ENCODE peak calls at places on chromosomes 13 and 19, in four cellular contexts. One of them, this sample, is unnamed.

GRCh38 chr13:57286511-57287098 is 119.6 kb downstream of the PRR20E start:
- DNase-seq in GM12878: no peak
- DNase-seq in HEK293T: no peak
- DNase-seq in HepG2: no peak
- DNase-seq in this sample: no peak

GRCh38 chr13:53254495-53254894 is 225.9 kb downstream of the OLFM4 start:
- DNase-seq in HEK293T: no peak
- DNase-seq in GM12878: no peak
- DNase-seq in HepG2: no peak
- DNase-seq in this sample: peak; percentile 3

GRCh38 chr13:29923554-29924481 is 73.4 kb upstream of the UBL3 start:
- DNase-seq in HEK293T: peak; percentile 81
- DNase-seq in HepG2: peak; percentile 99
- DNase-seq in GM12878: no peak
- DNase-seq in this sample: peak; percentile 68

GRCh38 chr13:97367427-97367826 is 66.5 kb upstream of the RAP2A start:
- DNase-seq in HEK293T: no peak
- DNase-seq in HepG2: no peak
- DNase-seq in GM12878: no peak
- DNase-seq in this sample: no peak

GRCh38 chr13:106095406-106095805 is 440.1 kb downstream of the EFNB2 start:
- DNase-seq in HepG2: no peak
- DNase-seq in GM12878: no peak
- DNase-seq in HEK293T: no peak
- DNase-seq in this sample: no peak

GRCh38 chr13:69857188-69857821 is 250.3 kb upstream of the ATXN8OS start:
- DNase-seq in HEK293T: peak; percentile 55
- DNase-seq in GM12878: peak; percentile 19
- DNase-seq in HepG2: peak; percentile 52
- DNase-seq in this sample: peak; percentile 15

GRCh38 chr13:113794764-113795173 is 35.7 kb downstream of the TMEM255B start:
- DNase-seq in HepG2: no peak
- DNase-seq in HEK293T: no peak
- DNase-seq in GM12878: no peak
- DNase-seq in this sample: no peak

GRCh38 chr13:35769812-35770211 is 293.3 kb upstream of the MAB21L1 start:
- DNase-seq in GM12878: no peak
- DNase-seq in HEK293T: no peak
- DNase-seq in HepG2: no peak
- DNase-seq in this sample: no peak

GRCh38 chr19:3844596-3844995 is 24.2 kb downstream of the ZFR2 start:
- DNase-seq in HepG2: no peak
- DNase-seq in HEK293T: no peak
- DNase-seq in GM12878: no peak
- DNase-seq in this sample: no peak

GRCh38 chr13:22874839-22875238 is 305.9 kb upstream of the SGCG start:
- DNase-seq in GM12878: no peak
- DNase-seq in HepG2: no peak
- DNase-seq in HEK293T: no peak
- DNase-seq in this sample: no peak

GRCh38 chr19:45762870-45763631 is 6.0 kb downstream of the SIX5 start:
- DNase-seq in HepG2: no peak
- DNase-seq in GM12878: no peak
- DNase-seq in HEK293T: no peak
- DNase-seq in this sample: no peak

GRCh38 chr19:13044160-13044853 is 49.0 kb downstream of the NFIX start:
- DNase-seq in HEK293T: no peak
- DNase-seq in HepG2: no peak
- DNase-seq in GM12878: no peak
- DNase-seq in this sample: no peak

GRCh38 chr19:54254195-54254906 is 2.7 kb downstream of the LILRB5 start:
- DNase-seq in GM12878: no peak
- DNase-seq in HepG2: no peak
- DNase-seq in HEK293T: no peak
- DNase-seq in this sample: no peak

GRCh38 chr19:14177496-14178074 is 28.4 kb downstream of the ADGRL1 start:
- DNase-seq in HepG2: no peak
- DNase-seq in HEK293T: no peak
- DNase-seq in GM12878: no peak
- DNase-seq in this sample: no peak

GRCh38 chr19:1177322-1178114 is 3.5 kb upstream of the SBNO2 start:
- DNase-seq in GM12878: no peak
- DNase-seq in HepG2: no peak
- DNase-seq in HEK293T: no peak
- DNase-seq in this sample: no peak

GRCh38 chr19:16342002-16342715 is 17.5 kb downstream of the KLF2 start:
- DNase-seq in HEK293T: no peak
- DNase-seq in HepG2: no peak
- DNase-seq in GM12878: peak; percentile 76
- DNase-seq in this sample: no peak

GRCh38 chr19:46585539-46585938 is 15.6 kb upstream of the CALM3 start:
- DNase-seq in HepG2: no peak
- DNase-seq in GM12878: no peak
- DNase-seq in HEK293T: no peak
- DNase-seq in this sample: no peak

GRCh38 chr19:1756705-1757445 is 3.6 kb downstream of the ONECUT3 start:
- DNase-seq in HEK293T: no peak
- DNase-seq in GM12878: no peak
- DNase-seq in HepG2: no peak
- DNase-seq in this sample: no peak

GRCh38 chr13:22107549-22107948 is 436.7 kb downstream of the FGF9 start:
- DNase-seq in HepG2: peak; percentile 32
- DNase-seq in GM12878: no peak
- DNase-seq in HEK293T: no peak
- DNase-seq in this sample: no peak

GRCh38 chr13:23567792-23568480 is 2.3 kb upstream of the TNFRSF19 start:
- DNase-seq in HEK293T: no peak
- DNase-seq in HepG2: peak; percentile 77
- DNase-seq in GM12878: no peak
- DNase-seq in this sample: no peak

GRCh38 chr19:55340144-55340783 is 588 bp downstream of the KMT5C start:
- DNase-seq in HEK293T: no peak
- DNase-seq in HepG2: no peak
- DNase-seq in GM12878: no peak
- DNase-seq in this sample: peak; percentile 69

GRCh38 chr19:54309811-54310210 is 3.2 kb downstream of the LILRA5 start:
- DNase-seq in HEK293T: no peak
- DNase-seq in GM12878: no peak
- DNase-seq in HepG2: no peak
- DNase-seq in this sample: no peak

GRCh38 chr19:20278342-20278741 is 111.3 kb downstream of the ZNF486 start:
- DNase-seq in HEK293T: no peak
- DNase-seq in GM12878: no peak
- DNase-seq in HepG2: peak; percentile 30
- DNase-seq in this sample: no peak

DNA sequence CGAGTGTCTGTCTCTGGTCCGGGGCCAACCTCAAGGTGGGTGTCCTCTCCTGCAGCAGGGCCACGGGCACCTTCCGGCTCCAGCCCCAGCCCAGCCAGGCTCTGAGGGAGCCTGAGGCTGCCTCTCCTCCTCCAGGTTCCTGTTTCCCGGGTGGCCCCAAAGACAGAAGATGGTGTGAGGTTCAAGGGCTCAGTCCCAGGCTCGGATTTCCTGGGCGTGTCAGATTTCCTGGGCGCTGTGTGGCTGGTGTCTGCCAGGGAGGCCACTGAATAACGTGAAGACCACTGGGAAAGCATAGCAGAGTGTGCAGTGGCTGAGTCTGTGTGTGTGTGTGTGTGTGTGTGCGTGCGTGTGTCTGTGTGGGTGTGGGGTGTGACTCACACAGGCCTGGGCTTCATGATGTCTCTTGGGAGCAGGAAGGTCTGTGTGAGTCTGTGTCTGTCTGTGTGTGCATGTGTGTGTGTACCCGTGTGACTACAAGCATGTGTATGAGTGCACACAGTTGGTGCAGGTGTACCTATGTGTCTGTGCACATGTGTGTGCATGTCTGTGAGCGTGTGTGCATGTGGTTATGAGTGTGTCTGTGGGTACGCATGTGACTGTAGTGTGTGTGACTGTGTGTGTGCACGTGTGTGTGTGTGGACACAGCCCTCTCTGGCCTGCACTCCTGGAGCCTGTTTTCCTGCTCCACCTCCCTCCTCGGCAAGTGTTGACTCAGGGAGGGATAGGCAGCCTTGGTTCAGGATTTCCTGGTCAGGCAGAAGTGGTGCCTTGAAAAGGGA is 28.3 kb downstream of the CEBPA start:
- DNase-seq in HepG2: peak; percentile 56
- DNase-seq in HEK293T: no peak
- DNase-seq in GM12878: no peak
- DNase-seq in this sample: peak; percentile 14
- TF ChIP-seq FOXK2 in HepG2: no peak
- TF ChIP-seq FOXK2 in HEK293T: no peak
- TF ChIP-seq FOXK2 in GM12878: no peak
- TF ChIP-seq FOXK2 in this sample: no peak

DNA sequence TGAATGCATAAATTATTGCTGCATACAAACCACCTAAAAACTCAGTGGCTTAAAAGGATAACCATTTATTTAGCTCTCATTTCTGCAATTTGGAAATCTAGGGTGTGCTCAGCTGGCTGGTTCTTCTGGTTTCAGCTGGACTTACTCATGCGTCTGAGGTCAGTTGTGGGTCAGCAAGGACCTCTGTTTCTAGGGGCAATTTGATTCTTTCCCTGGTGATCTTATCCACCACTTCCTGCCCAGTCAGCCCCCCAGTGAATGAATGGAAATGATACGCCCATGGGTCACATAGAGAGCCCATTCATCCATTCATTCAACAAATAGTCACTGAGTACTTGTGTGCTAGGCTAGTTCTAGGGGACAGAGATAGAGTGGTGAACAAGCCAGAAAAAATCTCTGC is 9.9 kb downstream of the FXYD5 start:
- DNase-seq in HEK293T: no peak
- DNase-seq in HepG2: no peak
- DNase-seq in GM12878: no peak
- DNase-seq in this sample: peak; percentile 71
- TF ChIP-seq FOXK2 in HEK293T: no peak
- TF ChIP-seq FOXK2 in HepG2: no peak
- TF ChIP-seq FOXK2 in GM12878: no peak
- TF ChIP-seq FOXK2 in this sample: no peak

GRCh38 chr19:56619131-56619530 is 23.8 kb upstream of the SMIM17 start:
- DNase-seq in HEK293T: no peak
- DNase-seq in HepG2: no peak
- DNase-seq in GM12878: no peak
- DNase-seq in this sample: no peak
- TF ChIP-seq FOXK2 in HEK293T: no peak
- TF ChIP-seq FOXK2 in HepG2: no peak
- TF ChIP-seq FOXK2 in GM12878: no peak
- TF ChIP-seq FOXK2 in this sample: no peak

GRCh38 chr13:38530492-38530891 is 156.4 kb upstream of the FREM2 start:
- DNase-seq in HEK293T: no peak
- DNase-seq in HepG2: no peak
- DNase-seq in GM12878: no peak
- DNase-seq in this sample: no peak
- TF ChIP-seq FOXK2 in HEK293T: no peak
- TF ChIP-seq FOXK2 in HepG2: no peak
- TF ChIP-seq FOXK2 in GM12878: no peak
- TF ChIP-seq FOXK2 in this sample: no peak

GRCh38 chr13:40485611-40486517 is 180.6 kb downstream of the FOXO1 start:
- DNase-seq in HEK293T: no peak
- DNase-seq in HepG2: no peak
- DNase-seq in GM12878: no peak
- DNase-seq in this sample: no peak
- TF ChIP-seq FOXK2 in HEK293T: no peak
- TF ChIP-seq FOXK2 in HepG2: no peak
- TF ChIP-seq FOXK2 in GM12878: no peak
- TF ChIP-seq FOXK2 in this sample: no peak

This sample was measured in K562.